ENCODE peak calls at places on chromosome 7, in five cellular contexts. E is right cardiac atrium, R is heart left ventricle, T is AG04450, L is GM23248. P is an unnamed sample. For H3K9me3, the result is how much of the 10 kb centered on the place peaks cover.

GRCh38 chr7:2817456-2817855 is 26.7 kb downstream of the GNA12 start:
- DNase-seq in E (no peak), T (no peak), L (no peak), R (no peak), P (no peak)

GRCh38 chr7:76364198-76364584 is 5.4 kb upstream of the YWHAG start:
- DNase-seq in E (no peak), T (no peak), L (peak), R (peak), P (no peak)

GRCh38 chr7:25845341-25845923 is 306.6 kb upstream of the NFE2L3 start:
- DNase-seq in R (no peak), T (no peak), E (no peak), L (no peak), P (no peak)

GRCh38 chr7:74002474-74003017 is 25.4 kb upstream of the ELN start:
- DNase-seq in R (peak), E (peak), T (peak), L (peak), P (peak)

GRCh38 chr7:22942191-22942590 is 71.7 kb downstream of the HYCC1 start:
- DNase-seq in T (no peak), E (no peak), R (no peak), L (no peak), P (no peak)

GRCh38 chr7:106521541-106521940 is 139.4 kb downstream of the CCDC71L start:
- DNase-seq in T (no peak), R (no peak), L (no peak), E (no peak), P (no peak)

GRCh38 chr7:76514926-76515325 is 4.6 kb downstream of the UPK3B start:
- DNase-seq in L (no peak), T (no peak), E (no peak), R (no peak), P (no peak)

GRCh38 chr7:2860627-2861133 is 16.6 kb upstream of the GNA12 start:
- DNase-seq in L (no peak), E (no peak), R (no peak), T (no peak), P (no peak)

GRCh38 chr7:78587443-78588044 is 789.0 kb downstream of the PHTF2 start:
- DNase-seq in E (no peak), L (peak), T (no peak), R (no peak), P (no peak)

GRCh38 chr7:4115442-4115841 is 566.7 kb upstream of the FOXK1 start:
- DNase-seq in E (no peak), R (no peak), L (no peak), T (no peak), P (no peak)

GRCh38 chr7:17947606-17948005 is 7.3 kb upstream of the SNX13 start:
- DNase-seq in E (no peak), L (no peak), T (no peak), R (no peak), P (no peak)

GRCh38 chr7:29306276-29307036 is 111.9 kb downstream of the CHN2 start:
- DNase-seq in R (no peak), E (no peak), L (no peak), T (no peak), P (no peak)

GRCh38 chr7:19491821-19492452 is 216.9 kb downstream of the POLR1F start:
- DNase-seq in E (no peak), R (no peak), T (peak), L (peak), P (no peak)

GRCh38 chr7:102230593-102230992 is 56.1 kb upstream of the SH2B2 start:
- DNase-seq in T (no peak), L (peak), R (no peak), E (no peak), P (no peak)

GRCh38 chr7:93245525-93246432 is 13.6 kb downstream of the VPS50 start:
- DNase-seq in T (peak), L (peak), E (no peak), R (no peak), P (no peak)

GRCh38 chr7:25429731-25430130 is 201.4 kb upstream of the NPVF start:
- DNase-seq in E (no peak), R (no peak), T (no peak), L (peak), P (no peak)

GRCh38 chr7:29809533-29810155 is 3.3 kb downstream of the WIPF3 start:
- DNase-seq in L (no peak), R (no peak), T (no peak), E (no peak), P (no peak)

GRCh38 chr7:105316578-105317375 is 71.9 kb downstream of the SRPK2 start:
- DNase-seq in R (no peak), E (no peak), L (no peak), T (no peak), P (no peak)

GRCh38 chr7:23938937-23939552 is 229.0 kb downstream of the STK31 start:
- DNase-seq in T (no peak), L (peak), E (no peak), R (no peak), P (no peak)

GRCh38 chr7:51279391-51280023 is 37.1 kb downstream of the COBL start:
- DNase-seq in T (no peak), L (no peak), R (no peak), E (no peak), P (no peak)

GRCh38 chr7:18976715-18977466 is 140.5 kb downstream of the TWIST1 start:
- DNase-seq in R (no peak), L (peak), E (no peak), T (no peak), P (no peak)

GRCh38 chr7:141189231-141189630 is 115.4 kb downstream of the TMEM178B start:
- DNase-seq in R (no peak), T (no peak), L (no peak), E (no peak), P (no peak)

GRCh38 chr7:25384820-25385560 is 156.7 kb upstream of the NPVF start:
- DNase-seq in E (peak), T (no peak), L (no peak), R (no peak), P (no peak)

GRCh38 chr7:2523461-2523905 is 3.9 kb downstream of the LFNG start:
- DNase-seq in L (no peak), E (no peak), R (no peak), T (no peak), P (no peak)

GRCh38 chr7:149409889-149410288 is 51.0 kb downstream of the ZNF777 start:
- DNase-seq in R (no peak), T (no peak), L (no peak), E (no peak), P (no peak)

GRCh38 chr7:150992833-150993302 is 2.1 kb downstream of the NOS3 start:
- DNase-seq in L (peak), T (no peak), R (peak), E (peak), P (peak)

GRCh38 chr7:151244156-151244870 is 4.2 kb downstream of the SMARCD3 start:
- DNase-seq in R (peak), L (peak), T (no peak), E (no peak), P (no peak)

GRCh38 chr7:100174582-100174981 is 2.6 kb downstream of the GPC2 start:
- DNase-seq in R (no peak), T (no peak), E (no peak), L (no peak), P (no peak)

GRCh38 chr7:41418337-41418736 is 284.6 kb downstream of the INHBA start:
- DNase-seq in E (no peak), T (no peak), L (no peak), R (no peak), P (no peak)

GRCh38 chr7:11194492-11194891 is 220.8 kb downstream of the PHF14 start:
- DNase-seq in T (no peak), R (no peak), E (no peak), L (peak), P (no peak)

GRCh38 chr7:140810830-140811556 is 113.7 kb downstream of the BRAF start:
- DNase-seq in T (peak), E (no peak), L (peak), R (peak), P (no peak)

GRCh38 chr7:122675011-122675410 is 23.9 kb downstream of the RNF133 start:
- DNase-seq in R (no peak), L (peak), T (no peak), E (no peak), P (no peak)

GRCh38 chr7:11212080-11212711 is 238.5 kb downstream of the PHF14 start:
- DNase-seq in R (peak), T (peak), L (peak), E (no peak), P (no peak)

DNA sequence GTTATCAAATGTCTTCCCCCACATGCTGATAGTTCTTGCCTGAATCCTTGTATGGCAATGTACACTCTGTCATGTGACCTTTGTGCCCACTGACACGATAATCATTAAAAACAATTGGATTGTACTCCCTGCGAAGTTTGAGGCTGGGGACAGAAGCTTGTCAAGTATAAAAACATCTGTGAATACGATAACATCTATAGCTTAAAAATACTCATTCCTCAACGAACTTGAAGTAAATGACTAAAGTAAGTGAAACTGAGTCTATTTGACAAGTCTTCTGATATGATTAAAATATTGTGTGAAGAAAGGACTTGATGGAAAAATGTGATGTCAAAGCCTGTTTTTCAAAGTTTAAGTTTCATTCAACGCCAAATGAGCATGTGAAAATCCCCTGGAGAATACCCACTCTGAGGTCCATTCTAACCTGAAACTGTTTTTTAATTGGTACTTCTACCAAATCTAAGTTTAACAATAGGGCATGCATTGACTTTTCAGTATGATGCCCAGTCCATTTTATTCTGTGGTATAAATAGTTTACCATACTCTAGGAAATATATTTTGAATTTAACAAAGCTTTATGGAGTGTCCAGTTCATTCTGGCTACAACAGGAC is 122.3 kb upstream of the MDFIC start:
- DNase-seq in R (no peak), T (no peak), E (no peak), L (no peak), P (no peak)
- H3K9me3 ChIP-seq in R (under half), T (under half), E (under half), L (under half), P (under half)

DNA sequence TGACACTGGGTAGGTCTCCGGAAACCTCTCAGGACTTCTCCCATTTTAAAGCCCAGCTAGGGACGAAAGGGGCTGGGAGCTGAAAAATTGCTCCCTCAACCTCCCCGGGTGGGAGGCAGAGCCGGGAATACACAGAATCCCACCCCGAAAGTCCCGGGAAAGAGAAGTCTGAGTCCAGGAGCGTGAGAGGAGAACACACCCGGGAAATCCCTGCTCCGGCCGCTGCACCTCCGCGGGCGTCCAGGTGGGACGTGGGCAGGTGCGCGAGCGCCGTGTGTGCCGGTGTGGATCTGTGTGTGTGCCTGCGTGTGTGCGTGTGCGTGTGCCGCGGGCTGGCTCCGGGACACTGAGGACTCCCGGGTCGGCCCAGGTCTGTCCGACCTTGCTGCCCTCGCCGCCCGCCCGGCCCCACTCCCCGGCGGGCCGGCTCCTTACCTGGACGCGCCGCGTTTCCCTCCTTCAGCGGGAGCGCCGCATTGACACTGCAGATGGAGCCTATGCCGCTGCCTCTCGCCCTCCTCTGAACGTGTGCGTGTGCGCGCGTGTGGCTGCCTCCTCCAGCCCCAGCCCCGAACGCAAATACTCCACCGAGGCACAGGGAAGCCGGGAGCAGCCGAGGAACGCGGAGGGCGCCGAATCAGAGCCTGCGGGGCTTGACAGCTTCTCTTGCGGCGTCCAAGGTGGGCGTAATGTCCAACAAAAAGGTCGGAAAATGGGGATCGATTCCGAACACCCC is at the start of gene PLXNA4:
- DNase-seq in L (peak), T (no peak), E (peak), R (peak), P (no peak)
- H3K27ac ChIP-seq in L (no peak), T (no peak), E (no peak), R (no peak), P (peak)

GRCh38 chr7:27107391-27107900 is 5.0 kb upstream of the HOXA2 start:
- DNase-seq in L (no peak), T (no peak), R (no peak), E (no peak), P (no peak)
- H3K9me3 ChIP-seq in L (under half), T (under half), R (under half), E (under half), P (under half)

GRCh38 chr7:64562246-64562620 is 638 bp downstream of the ZNF680 start:
- DNase-seq in E (no peak), T (no peak), R (no peak), L (no peak), P (no peak)
- H3K27ac ChIP-seq in E (peak), T (no peak), R (peak), L (peak), P (peak)

GRCh38 chr7:56471811-56472210 is 355.6 kb upstream of the NUPR2 start:
- DNase-seq in R (no peak), E (no peak), L (no peak), T (no peak), P (no peak)
- H3K9me3 ChIP-seq in R (half or more), E (under half), L (under half), T (half or more), P (half or more)

DNA sequence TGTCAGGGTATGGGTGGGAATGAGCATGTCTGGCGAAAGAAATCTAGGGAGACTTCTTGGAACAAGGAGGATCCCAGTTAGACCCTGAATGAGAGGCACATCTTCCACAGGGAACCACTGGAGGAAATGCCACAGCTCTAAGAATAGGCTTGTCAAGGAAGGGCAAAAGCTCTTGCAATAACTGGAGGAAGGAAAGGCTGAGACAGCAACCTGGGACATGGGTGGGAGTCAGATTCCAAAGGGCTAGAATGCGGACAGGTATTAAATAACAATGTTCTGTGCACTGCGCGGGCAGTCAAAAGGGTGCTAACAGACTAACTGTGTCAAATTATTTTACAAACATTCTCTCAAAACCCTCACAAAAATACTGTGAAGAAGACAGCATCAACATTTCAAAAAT is 4.5 kb downstream of the NUDCD3 start:
- DNase-seq in L (no peak), E (no peak), R (no peak), T (no peak), P (no peak)
- H3K27ac ChIP-seq in L (no peak), E (peak), R (no peak), T (no peak), P (peak)

DNA sequence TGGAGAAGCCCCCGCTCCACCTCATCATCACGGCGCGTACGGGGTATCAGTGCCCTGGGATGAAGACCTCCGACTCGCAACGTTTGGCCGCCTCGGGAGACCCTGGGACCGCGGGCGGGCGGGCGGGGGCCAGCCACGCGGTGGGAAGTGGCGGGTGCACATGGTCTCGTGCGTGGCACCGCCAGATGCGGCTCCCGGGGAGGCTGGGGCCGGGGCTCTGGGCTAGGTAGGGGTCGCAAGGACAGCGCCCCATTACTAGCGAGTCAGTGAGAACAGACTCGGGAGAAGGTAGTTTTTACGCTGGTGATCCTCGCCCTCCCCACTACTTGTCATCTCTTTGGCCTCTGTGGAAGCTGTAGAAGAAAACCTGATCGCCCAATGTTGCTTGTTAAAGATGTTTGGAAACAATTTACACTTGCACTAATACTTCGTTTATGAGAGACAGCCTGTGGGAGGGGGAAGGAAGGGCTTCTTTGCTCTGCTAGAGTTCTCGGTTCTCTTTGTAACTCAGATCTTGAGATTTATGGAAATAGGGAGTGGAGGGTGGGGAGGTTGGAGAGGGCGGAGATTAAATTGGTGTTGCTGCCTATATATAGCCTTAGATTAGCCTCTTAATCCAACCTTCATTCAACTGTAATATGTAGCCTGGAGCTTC is 573 bp downstream of the BZW2 start:
- DNase-seq in E (no peak), T (no peak), L (peak), R (no peak), P (no peak)
- H3K9me3 ChIP-seq in E (under half), T (under half), L (under half), R (under half), P (under half)

DNA sequence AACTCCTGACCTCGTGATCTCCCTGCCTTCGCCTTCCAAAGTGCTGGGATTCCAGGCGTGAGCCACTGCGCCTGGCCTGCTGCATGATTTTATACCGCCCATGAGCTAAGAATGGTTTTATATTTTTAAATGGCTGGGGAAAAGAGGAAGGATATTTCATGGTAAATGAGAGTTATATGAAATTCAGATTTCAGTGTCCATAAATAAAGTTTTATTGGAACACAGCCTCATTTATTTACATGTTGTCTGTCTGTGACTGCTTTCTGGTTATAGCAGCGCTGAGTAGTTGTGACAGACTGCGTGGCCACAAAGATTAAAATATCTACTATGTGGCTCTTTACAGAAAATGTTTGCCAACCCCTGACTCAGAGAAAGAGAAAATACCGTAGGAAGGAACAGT is 2.2 kb downstream of the TRRAP start:
- DNase-seq in R (no peak), T (no peak), L (no peak), E (no peak), P (no peak)
- H3K27ac ChIP-seq in R (no peak), T (no peak), L (no peak), E (no peak), P (peak)

DNA sequence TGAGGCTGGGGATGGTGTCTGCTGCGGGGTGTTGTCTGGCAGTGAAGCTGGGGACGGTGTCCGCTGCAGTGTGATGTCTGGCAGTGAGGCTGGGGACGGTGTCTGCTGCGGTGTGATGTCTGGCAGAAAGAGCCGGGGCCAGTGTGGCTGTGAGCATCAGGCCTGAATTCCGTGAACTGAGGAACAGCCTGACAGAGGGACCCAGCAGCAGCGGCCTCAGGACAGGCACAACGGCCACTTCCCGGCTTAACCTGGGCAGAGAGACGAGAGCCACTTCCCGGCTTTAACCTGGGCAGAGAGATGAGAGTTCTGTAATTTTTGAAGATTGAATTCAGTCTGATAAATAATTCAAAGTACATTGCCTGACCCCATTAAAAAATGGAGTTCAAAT is 321.2 kb downstream of the PTPRN2 start:
- DNase-seq in T (no peak), R (no peak), E (peak), L (no peak), P (no peak)
- H3K9me3 ChIP-seq in T (half or more), R (under half), E (under half), L (under half), P (under half)